ENCODE peak calls at places on chromosomes 6 and 20, in seven cellular contexts. I is endothelial cell, N is Calu3, T is A549, B is omental fat pad, C is left lung, E is WTC11. V is an unnamed sample.

GRCh38 chr20:63714858-63715257 is 7.0 kb downstream of the ZGPAT start:
- DNase-seq in I (no peak), N (no peak), T (no peak), B (no peak), C (no peak), E (no peak), V (no peak)

GRCh38 chr6:143744593-143745151 is 66.9 kb downstream of the PHACTR2 start:
- DNase-seq in I (no peak), N (peak), T (peak), B (no peak), C (no peak), E (no peak), V (no peak)

GRCh38 chr20:8721098-8721497 is 347.8 kb upstream of the PLCB4 start:
- DNase-seq in I (peak), N (peak), T (peak), B (no peak), C (no peak), E (peak), V (peak)

GRCh38 chr6:82264321-82264720 is 16.8 kb upstream of the IBTK start:
- DNase-seq in I (no peak), N (no peak), T (no peak), B (no peak), C (no peak), E (no peak), V (no peak)

GRCh38 chr6:158698876-158699440 is 49.1 kb downstream of the SYTL3 start:
- DNase-seq in I (no peak), N (no peak), T (no peak), B (no peak), C (no peak), E (no peak), V (no peak)

GRCh38 chr6:11317885-11318771 is 85.7 kb upstream of the NEDD9 start:
- DNase-seq in I (no peak), N (peak), T (peak), B (peak), C (no peak), E (no peak), V (peak)

GRCh38 chr6:106300944-106301343 is 24.6 kb downstream of the ATG5 start:
- DNase-seq in I (no peak), N (no peak), T (peak), B (no peak), C (no peak), E (no peak), V (peak)

GRCh38 chr20:63169731-63170130 is 46.2 kb downstream of the YTHDF1 start:
- DNase-seq in I (no peak), N (no peak), T (no peak), B (no peak), C (peak), E (no peak), V (no peak)

GRCh38 chr20:44496976-44497375 is 21.3 kb downstream of the TTPAL start:
- DNase-seq in I (no peak), N (no peak), T (peak), B (no peak), C (no peak), E (no peak), V (peak)

GRCh38 chr6:30875244-30876038 is 8.9 kb upstream of the DDR1 start:
- DNase-seq in I (no peak), N (no peak), T (no peak), B (no peak), C (no peak), E (no peak), V (no peak)

GRCh38 chr20:62829231-62830230 is 12.7 kb downstream of the COL9A3 start:
- DNase-seq in I (peak), N (no peak), T (no peak), B (no peak), C (peak), E (no peak), V (no peak)

GRCh38 chr20:45470262-45470931 is 844 bp downstream of the WFDC2 start:
- DNase-seq in I (peak), N (peak), T (no peak), B (no peak), C (peak), E (peak), V (peak)

GRCh38 chr6:150891886-150892485 is 26.5 kb downstream of the MTHFD1L start:
- DNase-seq in I (peak), N (peak), T (peak), B (peak), C (no peak), E (peak), V (peak)

GRCh38 chr6:109296971-109297372 is 85.3 kb downstream of the CD164 start:
- DNase-seq in I (no peak), N (no peak), T (no peak), B (no peak), C (no peak), E (no peak), V (no peak)

GRCh38 chr20:23120936-23121765 is 35.0 kb upstream of the CD93 start:
- DNase-seq in I (no peak), N (no peak), T (no peak), B (no peak), C (no peak), E (no peak), V (no peak)

GRCh38 chr20:63290677-63291472 is 2.1 kb upstream of the COL20A1 start:
- DNase-seq in I (peak), N (peak), T (peak), B (peak), C (peak), E (peak), V (peak)

GRCh38 chr6:46921731-46922130 is at the start of gene ADGRF5:
- DNase-seq in I (no peak), N (no peak), T (no peak), B (no peak), C (peak), E (no peak), V (no peak)

GRCh38 chr6:17417817-17418216 is 24.4 kb downstream of the CAP2 start:
- DNase-seq in I (peak), N (peak), T (peak), B (no peak), C (no peak), E (peak), V (no peak)

GRCh38 chr20:54056762-54057639 is 13.4 kb downstream of the BCAS1 start:
- DNase-seq in I (no peak), N (no peak), T (no peak), B (no peak), C (no peak), E (no peak), V (no peak)

GRCh38 chr6:29506446-29507067 is 18.8 kb upstream of the MAS1L start:
- DNase-seq in I (no peak), N (no peak), T (no peak), B (no peak), C (no peak), E (no peak), V (no peak)

GRCh38 chr6:140178550-140179334 is 804.3 kb upstream of the CITED2 start:
- DNase-seq in I (no peak), N (no peak), T (no peak), B (no peak), C (no peak), E (no peak), V (no peak)

GRCh38 chr6:104887350-104887749 is 27.6 kb upstream of the HACE1 start:
- DNase-seq in I (no peak), N (no peak), T (peak), B (no peak), C (no peak), E (no peak), V (peak)

GRCh38 chr6:28734443-28734959 is 189.3 kb downstream of the TRIM27 start:
- DNase-seq in I (no peak), N (no peak), T (no peak), B (no peak), C (no peak), E (no peak), V (no peak)

DNA sequence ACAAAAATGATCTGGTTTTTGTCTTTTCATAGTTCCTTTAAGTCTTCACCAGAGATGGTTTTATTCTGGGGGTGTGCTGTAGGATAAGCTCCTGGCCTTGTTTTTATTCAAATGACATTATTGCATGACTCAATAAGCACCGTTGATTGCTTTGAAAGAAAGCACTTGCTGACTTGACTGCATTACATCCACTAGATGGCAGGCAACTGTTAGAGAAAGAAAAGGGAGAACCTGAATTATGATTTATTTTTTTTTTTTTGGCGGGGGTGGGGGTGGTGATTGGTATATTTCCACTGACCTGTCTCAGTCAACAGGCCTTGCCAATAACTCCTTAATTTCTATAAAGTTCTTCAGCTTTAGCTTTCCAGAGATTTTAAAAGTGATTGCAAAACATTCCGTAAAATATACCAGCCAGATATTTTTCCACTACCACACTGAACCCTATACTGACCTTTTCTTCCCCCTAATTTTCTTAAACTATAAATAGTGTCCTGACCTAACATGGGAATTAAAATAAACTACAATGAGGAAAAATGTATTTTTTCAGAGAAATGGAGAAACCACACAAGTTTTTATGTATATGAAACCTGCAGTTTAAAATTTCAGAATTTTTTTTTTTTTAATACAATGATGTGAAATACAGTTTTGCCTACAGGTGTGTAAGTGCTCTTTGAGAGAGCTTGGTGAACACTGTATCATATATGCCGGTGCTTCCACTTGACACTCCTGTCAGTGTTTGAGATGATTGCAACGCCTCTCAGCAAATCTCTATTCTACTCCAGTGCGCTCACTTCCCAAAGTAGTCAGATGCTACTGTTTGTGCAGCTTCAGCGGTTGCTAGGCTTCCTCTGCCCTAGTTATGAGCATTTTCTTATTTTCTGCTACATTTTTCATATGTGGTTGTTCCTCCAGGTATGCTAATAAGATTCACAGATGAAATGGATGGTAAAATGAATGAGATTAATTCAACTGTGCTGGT is 274.3 kb downstream of the CD109 start:
- DNase-seq in I (no peak), N (peak), T (peak), B (no peak), C (no peak), E (no peak), V (peak)
- TF ChIP-seq CTCF in I (peak), N (peak), T (peak), B (no peak), C (peak), E (peak), V (peak)

GRCh38 chr6:52577022-52577777 is at the start of gene TRAM2:
- DNase-seq in I (peak), N (peak), T (peak), B (peak), C (peak), E (peak), V (peak)
- TF ChIP-seq CTCF in I (no peak), N (no peak), T (no peak), B (no peak), C (no peak), E (no peak), V (peak)

GRCh38 chr6:80605165-80605989 is 498.9 kb downstream of the BCKDHB start:
- DNase-seq in I (peak), N (peak), T (peak), B (no peak), C (no peak), E (no peak), V (peak)
- TF ChIP-seq CTCF in I (peak), N (peak), T (peak), B (no peak), C (no peak), E (peak), V (peak)

GRCh38 chr6:153312633-153313032 is 181.6 kb upstream of the RGS17 start:
- DNase-seq in I (peak), N (peak), T (peak), B (no peak), C (peak), E (peak), V (peak)
- TF ChIP-seq CTCF in I (peak), N (no peak), T (peak), B (no peak), C (no peak), E (no peak), V (peak)

DNA sequence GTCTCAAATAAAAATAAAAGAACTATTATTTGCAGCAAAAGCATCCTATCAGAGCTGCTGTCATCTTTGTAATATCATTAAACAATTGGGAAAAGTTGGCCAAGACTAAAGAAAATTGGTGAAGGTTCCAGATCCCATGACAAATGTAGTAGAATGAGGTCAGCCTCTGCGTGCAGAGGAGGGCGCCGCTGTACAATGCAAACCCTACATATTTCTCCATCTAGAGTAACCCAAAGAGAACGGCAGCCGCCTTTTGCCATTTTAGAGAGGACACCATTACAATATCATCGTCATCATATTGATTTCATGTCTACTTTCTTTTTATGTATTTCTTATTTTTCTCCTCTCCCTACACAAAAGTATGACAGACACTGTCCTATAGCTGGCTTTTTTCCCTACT is 59.5 kb downstream of the ZMYND8 start:
- DNase-seq in I (no peak), N (peak), T (peak), B (no peak), C (no peak), E (no peak), V (no peak)
- TF ChIP-seq CTCF in I (no peak), N (no peak), T (peak), B (no peak), C (no peak), E (no peak), V (no peak)

DNA sequence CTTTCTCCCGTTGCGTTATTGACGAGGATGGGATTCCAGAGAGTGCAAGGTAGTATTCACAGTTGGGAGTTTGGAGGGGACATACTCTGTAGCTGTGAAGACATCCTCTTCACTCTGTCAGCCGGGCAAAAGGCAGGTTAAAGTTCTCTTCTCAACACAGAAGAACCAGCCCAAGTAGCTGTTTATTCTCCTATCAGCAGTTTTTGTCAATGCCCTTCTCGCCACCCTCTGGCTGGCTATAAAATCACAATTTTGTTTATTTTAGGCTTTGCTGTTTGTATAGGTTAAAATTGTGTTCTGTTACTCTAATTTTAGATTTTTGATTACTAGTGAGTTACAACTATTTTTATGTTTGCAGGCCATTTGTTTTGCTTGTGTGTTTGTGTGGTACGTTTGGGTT is 37.9 kb upstream of the MAS1 start:
- DNase-seq in I (no peak), N (peak), T (peak), B (no peak), C (no peak), E (no peak), V (no peak)
- TF ChIP-seq CTCF in I (no peak), N (no peak), T (peak), B (no peak), C (peak), E (no peak), V (no peak)

GRCh38 chr6:119152187-119152586 is 73.7 kb upstream of the FAM184A start:
- DNase-seq in I (no peak), N (no peak), T (no peak), B (no peak), C (no peak), E (no peak), V (no peak)
- TF ChIP-seq CTCF in I (no peak), N (no peak), T (no peak), B (no peak), C (no peak), E (no peak), V (no peak)